ENCODE peak calls at places on chromosomes 12 and 14, in nine cellular contexts. E, P, W, I, Q, N, H, C and A are unnamed samples.

GRCh38 chr14:81169267-81169666 is 51.5 kb downstream of the GTF2A1 start:
- DNase-seq in E (no peak), P (no peak), W (no peak), I (no peak), Q (no peak), N (no peak), H (no peak), C (no peak), A (no peak)

GRCh38 chr12:119686355-119686754 is 18.4 kb downstream of the PRKAB1 start:
- DNase-seq in E (no peak), P (no peak), W (no peak), I (peak), Q (no peak), N (no peak), H (no peak), C (no peak), A (no peak)

GRCh38 chr14:34592623-34593022 is 37.3 kb downstream of the SNX6 start:
- DNase-seq in E (no peak), P (no peak), W (no peak), I (no peak), Q (no peak), N (no peak), H (no peak), C (no peak), A (no peak)

GRCh38 chr12:49624919-49625577 is 1.7 kb downstream of the PRPF40B start:
- DNase-seq in E (no peak), P (peak), W (no peak), I (no peak), Q (no peak), N (no peak), H (no peak), C (no peak), A (no peak)

GRCh38 chr14:75280831-75281690 is 2.4 kb downstream of the FOS start:
- DNase-seq in E (no peak), P (no peak), W (no peak), I (no peak), Q (no peak), N (no peak), H (peak), C (no peak), A (peak)

GRCh38 chr12:86613306-86613705 is 357.1 kb upstream of the MGAT4C start:
- DNase-seq in E (no peak), P (no peak), W (no peak), I (no peak), Q (peak), N (no peak), H (no peak), C (no peak), A (no peak)

GRCh38 chr12:20704860-20705259 is 9.7 kb downstream of the SLCO1C1 start:
- DNase-seq in E (no peak), P (no peak), W (no peak), I (no peak), Q (no peak), N (no peak), H (no peak), C (no peak), A (no peak)

GRCh38 chr14:89616425-89617141 is 199.6 kb upstream of the FOXN3 start:
- DNase-seq in E (no peak), P (peak), W (no peak), I (no peak), Q (no peak), N (peak), H (peak), C (no peak), A (no peak)

GRCh38 chr12:55060470-55060869 is 40.7 kb downstream of the NEUROD4 start:
- DNase-seq in E (no peak), P (no peak), W (no peak), I (no peak), Q (no peak), N (no peak), H (peak), C (no peak), A (no peak)

GRCh38 chr12:49482095-49483051 is 56.5 kb upstream of the KCNH3 start:
- DNase-seq in E (no peak), P (no peak), W (no peak), I (no peak), Q (no peak), N (peak), H (peak), C (no peak), A (no peak)

GRCh38 chr12:71011261-71011660 is 90.7 kb upstream of the PTPRR start:
- DNase-seq in E (no peak), P (no peak), W (no peak), I (no peak), Q (no peak), N (no peak), H (no peak), C (no peak), A (no peak)

GRCh38 chr14:101232340-101233015 is 328.8 kb upstream of the DIO3 start:
- DNase-seq in E (peak), P (no peak), W (no peak), I (no peak), Q (no peak), N (no peak), H (no peak), C (no peak), A (no peak)

GRCh38 chr12:11672361-11672760 is 22.9 kb downstream of the ETV6 start:
- DNase-seq in E (no peak), P (no peak), W (no peak), I (no peak), Q (no peak), N (no peak), H (no peak), C (no peak), A (no peak)

GRCh38 chr14:95291859-95292542 is 27.7 kb downstream of the CLMN start:
- DNase-seq in E (no peak), P (peak), W (no peak), I (peak), Q (no peak), N (no peak), H (no peak), C (peak), A (peak)

GRCh38 chr12:74245458-74245857 is 292.2 kb upstream of the ATXN7L3B start:
- DNase-seq in E (no peak), P (no peak), W (no peak), I (no peak), Q (no peak), N (no peak), H (no peak), C (no peak), A (no peak)

GRCh38 chr12:15684896-15685658 is 104.1 kb downstream of the EPS8 start:
- DNase-seq in E (no peak), P (no peak), W (no peak), I (no peak), Q (no peak), N (no peak), H (no peak), C (no peak), A (no peak)

GRCh38 chr12:30257614-30258013 is 438.1 kb downstream of the IPO8 start:
- DNase-seq in E (no peak), P (no peak), W (no peak), I (no peak), Q (no peak), N (no peak), H (no peak), C (no peak), A (no peak)

GRCh38 chr14:105268736-105269354 is 20.5 kb downstream of the BTBD6 start:
- DNase-seq in E (no peak), P (no peak), W (no peak), I (no peak), Q (no peak), N (no peak), H (no peak), C (no peak), A (no peak)

GRCh38 chr12:65761301-65761700 is 63.0 kb upstream of the HMGA2 start:
- DNase-seq in E (no peak), P (no peak), W (no peak), I (no peak), Q (no peak), N (no peak), H (peak), C (no peak), A (no peak)

GRCh38 chr12:120125029-120125428 is 8.5 kb upstream of the RAB35 start:
- DNase-seq in E (no peak), P (no peak), W (no peak), I (no peak), Q (no peak), N (no peak), H (no peak), C (no peak), A (no peak)

GRCh38 chr14:77691259-77691658 is 16.6 kb downstream of the ALKBH1 start:
- DNase-seq in E (no peak), P (no peak), W (no peak), I (no peak), Q (no peak), N (no peak), H (no peak), C (no peak), A (peak)

GRCh38 chr12:122976648-122976975 is 1.6 kb downstream of the OGFOD2 start:
- DNase-seq in E (no peak), P (no peak), W (no peak), I (no peak), Q (no peak), N (no peak), H (no peak), C (no peak), A (no peak)

GRCh38 chr14:96502621-96503251 is 554 bp downstream of the PAPOLA start:
- DNase-seq in E (no peak), P (no peak), W (no peak), I (peak), Q (peak), N (peak), H (peak), C (peak), A (peak)

GRCh38 chr14:51806026-51806590 is 54.3 kb upstream of the GNG2 start:
- DNase-seq in E (no peak), P (no peak), W (no peak), I (no peak), Q (no peak), N (no peak), H (no peak), C (no peak), A (no peak)

GRCh38 chr14:105092912-105093425 is 27.7 kb upstream of the GPR132 start:
- DNase-seq in E (peak), P (no peak), W (no peak), I (peak), Q (peak), N (peak), H (no peak), C (peak), A (peak)

GRCh38 chr12:101305226-101305779 is 25.4 kb downstream of the UTP20 start:
- DNase-seq in E (no peak), P (no peak), W (no peak), I (no peak), Q (no peak), N (no peak), H (no peak), C (no peak), A (no peak)

GRCh38 chr12:53044052-53044581 is 5.7 kb upstream of the TNS2 start:
- DNase-seq in E (peak), P (no peak), W (no peak), I (peak), Q (no peak), N (no peak), H (peak), C (no peak), A (no peak)

GRCh38 chr14:99938376-99938775 is 126.8 kb upstream of the EVL start:
- DNase-seq in E (no peak), P (no peak), W (no peak), I (no peak), Q (no peak), N (no peak), H (no peak), C (no peak), A (no peak)

GRCh38 chr14:104131968-104132732 is 6.2 kb upstream of the KIF26A start:
- DNase-seq in E (no peak), P (no peak), W (no peak), I (no peak), Q (no peak), N (no peak), H (no peak), C (no peak), A (peak)

GRCh38 chr14:97456958-97457357 is 659.8 kb downstream of the VRK1 start:
- DNase-seq in E (no peak), P (no peak), W (no peak), I (no peak), Q (no peak), N (no peak), H (no peak), C (no peak), A (no peak)

GRCh38 chr12:1936406-1937320 is 18.2 kb upstream of the CACNA2D4 start:
- DNase-seq in E (no peak), P (no peak), W (peak), I (peak), Q (no peak), N (peak), H (no peak), C (peak), A (peak)

GRCh38 chr12:124866883-124867232 is 3.2 kb upstream of the SCARB1 start:
- DNase-seq in E (no peak), P (no peak), W (no peak), I (no peak), Q (no peak), N (no peak), H (no peak), C (no peak), A (no peak)

GRCh38 chr12:103840881-103841689 is at the start of gene NT5DC3:
- DNase-seq in E (peak), P (peak), W (peak), I (peak), Q (peak), N (peak), H (peak), C (peak), A (peak)